ENCODE peak calls at places on chromosomes 5 and 9, in five cellular contexts. F, C, B, L and K are unnamed samples.

GRCh38 chr5:113255579-113256210 is 179.1 kb downstream of the TSSK1B start:
- DNase-seq in F (no peak), C (no peak), B (no peak), L (no peak), K (no peak)

GRCh38 chr5:134873494-134873893 is 677 bp upstream of the TXNDC15 start:
- DNase-seq in F (no peak), C (no peak), B (no peak), L (no peak), K (no peak)

GRCh38 chr9:70438341-70438924 is 24.0 kb upstream of the KLF9 start:
- DNase-seq in F (peak), C (no peak), B (peak), L (no peak), K (no peak)

GRCh38 chr5:134637106-134637721 is 4.6 kb upstream of the SAR1B start:
- DNase-seq in F (no peak), C (no peak), B (no peak), L (no peak), K (no peak)

GRCh38 chr9:132894343-132894742 is 15.6 kb downstream of the SPACA9 start:
- DNase-seq in F (no peak), C (no peak), B (no peak), L (no peak), K (no peak)

GRCh38 chr5:128965011-128965637 is at the start of gene SLC27A6:
- DNase-seq in F (peak), C (no peak), B (no peak), L (peak), K (peak)

GRCh38 chr9:113876806-113877236 is 712 bp downstream of the ZNF618 start:
- DNase-seq in F (no peak), C (no peak), B (no peak), L (no peak), K (no peak)

GRCh38 chr9:115650768-115651167 is 502.8 kb upstream of the PAPPA start:
- DNase-seq in F (no peak), C (peak), B (no peak), L (no peak), K (no peak)

GRCh38 chr5:57221049-57221568 is 47.2 kb downstream of the GPBP1 start:
- DNase-seq in F (peak), C (peak), B (no peak), L (peak), K (no peak)

GRCh38 chr9:129646654-129647053 is 4.7 kb upstream of the ASB6 start:
- DNase-seq in F (no peak), C (no peak), B (no peak), L (no peak), K (no peak)

GRCh38 chr9:129646252-129646651 is 4.3 kb upstream of the ASB6 start:
- DNase-seq in F (no peak), C (no peak), B (no peak), L (no peak), K (no peak)

GRCh38 chr9:129643706-129644105 is 1.8 kb upstream of the ASB6 start:
- DNase-seq in F (no peak), C (no peak), B (no peak), L (no peak), K (no peak)

GRCh38 chr9:129644902-129645301 is 3.0 kb upstream of the ASB6 start:
- DNase-seq in F (no peak), C (no peak), B (no peak), L (no peak), K (no peak)

DNA sequence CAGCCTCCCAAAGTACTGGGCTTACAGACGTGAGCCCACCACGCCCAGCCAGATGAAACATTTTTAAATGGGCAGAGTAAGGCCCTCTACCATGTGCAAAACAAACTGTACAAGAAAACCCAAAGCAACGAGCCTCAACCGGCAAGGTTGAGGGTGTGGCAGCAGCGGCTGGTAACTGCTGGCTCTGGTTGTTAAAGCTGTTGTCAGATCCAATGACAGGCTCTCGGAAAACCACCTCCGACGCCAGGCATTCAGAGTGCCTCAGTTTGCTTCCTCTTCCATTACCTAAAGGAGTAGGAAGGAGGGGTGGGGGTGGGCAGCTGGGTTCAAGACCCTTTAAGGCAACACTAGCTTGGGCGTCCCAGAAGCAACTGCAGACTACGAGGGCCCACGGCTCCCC is 2.4 kb upstream of the ASB6 start:
- DNase-seq in F (no peak), C (no peak), B (no peak), L (no peak), K (no peak)
- TF ChIP-seq CTCF in F (no peak), C (no peak), B (no peak), L (no peak), K (no peak)

GRCh38 chr5:161189452-161189851 is 337.4 kb upstream of the ATP10B start:
- DNase-seq in F (no peak), C (no peak), B (no peak), L (no peak), K (no peak)

GRCh38 chr5:161190778-161191177 is 338.8 kb upstream of the ATP10B start:
- DNase-seq in F (no peak), C (no peak), B (no peak), L (no peak), K (no peak)

DNA sequence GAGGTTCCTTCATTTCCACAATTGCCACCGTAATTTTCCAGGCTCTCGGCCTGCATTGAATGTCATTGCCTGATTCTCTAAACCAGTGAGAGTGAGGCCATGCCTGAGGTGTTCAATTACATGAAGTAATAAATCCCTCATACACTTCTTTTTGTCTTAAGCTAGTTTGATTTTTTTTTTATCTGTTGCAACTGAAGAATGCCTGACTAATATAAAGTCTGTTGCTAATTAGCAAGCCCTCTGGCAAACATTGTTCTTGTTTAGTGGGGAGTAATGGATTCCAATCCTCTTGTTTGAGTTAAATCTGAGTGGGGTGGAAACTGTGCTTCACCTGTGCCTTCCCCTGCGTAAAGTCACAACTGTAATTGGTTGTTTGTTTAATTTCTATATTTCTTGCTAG is 338.1 kb upstream of the ATP10B start:
- DNase-seq in F (no peak), C (no peak), B (no peak), L (no peak), K (no peak)
- TF ChIP-seq CTCF in F (no peak), C (no peak), B (no peak), L (no peak), K (no peak)

DNA sequence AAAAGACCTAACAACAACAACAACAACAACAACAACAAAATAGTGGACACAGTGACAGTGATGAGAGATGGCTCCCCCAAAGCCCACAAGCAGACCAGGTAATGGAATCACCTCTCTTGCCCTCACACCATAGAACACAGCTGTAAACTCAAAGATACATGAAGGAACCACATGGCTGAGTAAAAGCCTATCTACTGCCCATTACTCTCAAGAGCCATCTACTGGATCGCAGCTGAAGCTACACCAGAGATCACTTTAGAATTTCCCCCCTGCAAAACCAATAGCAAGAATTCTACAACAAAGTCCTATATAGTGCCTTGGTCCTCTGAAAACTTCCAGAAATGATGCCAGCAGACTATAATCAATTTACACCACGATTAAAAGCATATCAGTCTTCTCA is 1537.6 kb upstream of the CDH9 start:
- DNase-seq in F (no peak), C (no peak), B (no peak), L (no peak), K (no peak)
- TF ChIP-seq CTCF in F (no peak), C (no peak), B (no peak), L (peak), K (peak)

GRCh38 chr5:92313385-92313784 is 930.3 kb upstream of the ARRDC3 start:
- DNase-seq in F (no peak), C (no peak), B (no peak), L (no peak), K (no peak)

GRCh38 chr5:92308679-92309078 is 925.6 kb upstream of the ARRDC3 start:
- DNase-seq in F (no peak), C (no peak), B (no peak), L (peak), K (no peak)

DNA sequence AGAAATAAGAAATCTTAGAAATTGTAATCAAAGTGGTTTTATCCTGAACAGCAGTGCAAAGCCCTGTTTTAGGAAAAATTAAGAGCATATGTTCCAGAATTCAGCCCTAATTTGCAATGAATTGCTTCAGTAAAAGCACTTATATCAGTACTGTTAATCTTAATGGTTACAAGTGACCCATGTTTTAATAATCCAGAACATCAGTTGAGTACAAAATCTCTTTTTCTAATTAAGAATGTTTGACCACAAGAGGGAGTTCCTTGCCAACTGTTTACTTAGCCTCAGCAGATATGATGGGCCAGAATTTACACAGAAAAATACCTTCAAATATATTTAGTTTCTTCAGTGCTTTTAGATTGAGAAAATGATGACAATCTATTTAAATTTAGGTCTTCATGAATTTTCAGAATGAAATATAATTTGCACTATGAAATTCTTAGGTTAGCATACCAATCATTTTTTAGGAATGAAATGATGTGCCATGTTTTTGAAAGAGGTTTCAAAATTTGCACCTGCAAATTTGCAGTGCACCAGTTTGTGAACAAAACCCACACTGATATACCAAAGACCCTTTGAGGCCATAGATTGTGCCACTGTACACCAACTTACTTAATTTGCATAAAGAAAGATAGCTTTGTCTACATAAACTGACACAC is 926.3 kb upstream of the ARRDC3 start:
- DNase-seq in F (no peak), C (peak), B (no peak), L (peak), K (no peak)
- TF ChIP-seq CTCF in F (peak), C (peak), B (peak), L (peak), K (peak)

GRCh38 chr9:96078866-96079505 is 203.5 kb downstream of the ERCC6L2 start:
- DNase-seq in F (no peak), C (no peak), B (peak), L (no peak), K (no peak)
- TF ChIP-seq CTCF in F (no peak), C (no peak), B (peak), L (peak), K (no peak)

DNA sequence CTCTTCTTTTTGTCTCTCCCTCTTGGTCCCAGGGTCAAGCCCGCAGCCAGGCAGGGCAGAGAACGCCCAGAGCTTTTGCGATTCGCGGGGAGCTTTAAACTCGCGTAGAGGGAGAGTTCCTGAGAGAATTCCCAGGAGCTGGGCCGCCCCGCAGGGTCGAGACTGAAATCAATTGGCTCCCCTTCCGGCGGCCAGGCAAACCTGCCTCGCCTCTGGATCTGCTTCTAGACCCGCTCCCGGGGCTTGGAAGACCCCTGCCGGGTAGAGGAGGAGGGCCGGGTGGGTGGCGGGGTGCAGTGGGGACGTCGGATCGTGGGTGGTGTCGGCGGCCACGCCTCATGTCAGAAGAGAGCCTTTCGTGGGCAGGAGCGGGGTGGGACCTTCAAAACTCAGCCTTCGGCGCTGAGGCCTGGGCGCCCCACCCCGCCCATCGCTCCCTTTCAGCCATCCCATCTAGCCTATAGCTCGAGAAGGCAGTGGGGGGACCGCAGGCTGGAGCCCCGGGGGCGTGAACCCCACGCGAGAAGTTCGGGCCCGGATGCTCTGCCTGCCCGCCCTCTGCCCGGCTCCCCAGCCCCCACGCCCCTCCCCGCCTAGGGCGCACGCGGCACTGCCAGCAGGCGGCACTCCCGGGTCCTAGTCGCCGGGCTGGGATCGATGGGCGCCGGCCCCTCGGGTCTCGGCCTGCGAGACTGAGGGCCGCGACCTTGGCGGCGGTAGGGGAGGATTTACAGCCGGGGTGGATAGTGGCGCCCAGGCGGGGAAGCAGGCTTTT is 6.1 kb downstream of the PRDM6 start:
- DNase-seq in F (peak), C (no peak), B (no peak), L (peak), K (peak)
- TF ChIP-seq CTCF in F (peak), C (no peak), B (no peak), L (no peak), K (peak)

GRCh38 chr9:127977877-127978647 is 2.7 kb downstream of the EEIG1 start:
- DNase-seq in F (no peak), C (peak), B (peak), L (no peak), K (no peak)
- TF ChIP-seq CTCF in F (no peak), C (peak), B (peak), L (peak), K (no peak)

GRCh38 chr5:61290815-61291214 is 41.2 kb upstream of the ZSWIM6 start:
- DNase-seq in F (no peak), C (no peak), B (no peak), L (no peak), K (no peak)

GRCh38 chr5:61286446-61287132 is 45.5 kb upstream of the ZSWIM6 start:
- DNase-seq in F (no peak), C (no peak), B (no peak), L (no peak), K (no peak)

GRCh38 chr5:61289669-61290363 is 42.2 kb upstream of the ZSWIM6 start:
- DNase-seq in F (no peak), C (no peak), B (no peak), L (no peak), K (no peak)

GRCh38 chr5:61292130-61292672 is 39.9 kb upstream of the ZSWIM6 start:
- DNase-seq in F (no peak), C (no peak), B (no peak), L (no peak), K (no peak)

GRCh38 chr5:61289241-61289640 is 42.8 kb upstream of the ZSWIM6 start:
- DNase-seq in F (no peak), C (no peak), B (no peak), L (no peak), K (no peak)
- TF ChIP-seq CTCF in F (no peak), C (peak), B (no peak), L (peak), K (peak)

GRCh38 chr5:130111723-130112122 is 207.5 kb downstream of the CHSY3 start:
- DNase-seq in F (no peak), C (no peak), B (no peak), L (no peak), K (no peak)
- TF ChIP-seq CTCF in F (no peak), C (no peak), B (no peak), L (no peak), K (no peak)

GRCh38 chr5:41071242-41071641 is at the start of gene MROH2B:
- DNase-seq in F (no peak), C (no peak), B (no peak), L (no peak), K (no peak)
- TF ChIP-seq CTCF in F (no peak), C (no peak), B (no peak), L (no peak), K (no peak)